ENCODE peak calls at places on chromosome 2, in ten cellular contexts. One of them, this sample, is unnamed.

GRCh38 chr2:162545254-162545653 is 201.3 kb downstream of the GCA start:
- DNase-seq in stimulated activated CD8-positive, alpha-beta memory T cell treated with anti-CD3 and anti-CD28 coated beads, Interleukin-7, amount 100 ng/mL, for 1 hour: no peak
- DNase-seq in anterior cingulate cortex: no peak
- DNase-seq in activated CD8-positive, alpha-beta memory T cell treated with anti-CD3 and anti-CD28 coated beads for 1 hour: no peak
- DNase-seq in T-cell: no peak
- DNase-seq in stimulated activated naive B cell treated with anti-CD40 and anti-IgM and Interleukin-4, amounts not matched to agents 10 μg/mL and 1 μg/mL and 100 μg/mL, for 72 hours: no peak
- DNase-seq in dermis microvascular lymphatic vessel endothelial cell: no peak
- DNase-seq in cardiac fibroblast: no peak
- DNase-seq in NB4: no peak
- DNase-seq in lung: no peak
- DNase-seq in this sample: no peak

GRCh38 chr2:15306706-15307105 is 254.4 kb downstream of the NBAS start:
- DNase-seq in stimulated activated CD8-positive, alpha-beta memory T cell treated with anti-CD3 and anti-CD28 coated beads, Interleukin-7, amount 100 ng/mL, for 1 hour: no peak
- DNase-seq in anterior cingulate cortex: no peak
- DNase-seq in activated CD8-positive, alpha-beta memory T cell treated with anti-CD3 and anti-CD28 coated beads for 1 hour: no peak
- DNase-seq in T-cell: no peak
- DNase-seq in stimulated activated naive B cell treated with anti-CD40 and anti-IgM and Interleukin-4, amounts not matched to agents 10 μg/mL and 1 μg/mL and 100 μg/mL, for 72 hours: no peak
- DNase-seq in dermis microvascular lymphatic vessel endothelial cell: peak; percentile 17
- DNase-seq in cardiac fibroblast: peak; percentile 59
- DNase-seq in NB4: no peak
- DNase-seq in lung: no peak
- DNase-seq in this sample: no peak

GRCh38 chr2:109736177-109736827 is 57.8 kb upstream of the RGPD5 start:
- DNase-seq in stimulated activated CD8-positive, alpha-beta memory T cell treated with anti-CD3 and anti-CD28 coated beads, Interleukin-7, amount 100 ng/mL, for 1 hour: no peak
- DNase-seq in anterior cingulate cortex: peak; percentile 2
- DNase-seq in activated CD8-positive, alpha-beta memory T cell treated with anti-CD3 and anti-CD28 coated beads for 1 hour: no peak
- DNase-seq in T-cell: no peak
- DNase-seq in stimulated activated naive B cell treated with anti-CD40 and anti-IgM and Interleukin-4, amounts not matched to agents 10 μg/mL and 1 μg/mL and 100 μg/mL, for 72 hours: no peak
- DNase-seq in dermis microvascular lymphatic vessel endothelial cell: peak; percentile 27
- DNase-seq in cardiac fibroblast: peak; percentile 85
- DNase-seq in NB4: peak; percentile 57
- DNase-seq in lung: peak; percentile 58
- DNase-seq in this sample: peak; percentile 37

GRCh38 chr2:20613342-20613916 is 37.5 kb downstream of the HS1BP3 start:
- DNase-seq in stimulated activated CD8-positive, alpha-beta memory T cell treated with anti-CD3 and anti-CD28 coated beads, Interleukin-7, amount 100 ng/mL, for 1 hour: no peak
- DNase-seq in anterior cingulate cortex: no peak
- DNase-seq in activated CD8-positive, alpha-beta memory T cell treated with anti-CD3 and anti-CD28 coated beads for 1 hour: no peak
- DNase-seq in T-cell: no peak
- DNase-seq in stimulated activated naive B cell treated with anti-CD40 and anti-IgM and Interleukin-4, amounts not matched to agents 10 μg/mL and 1 μg/mL and 100 μg/mL, for 72 hours: no peak
- DNase-seq in dermis microvascular lymphatic vessel endothelial cell: no peak
- DNase-seq in cardiac fibroblast: no peak
- DNase-seq in NB4: no peak
- DNase-seq in lung: no peak
- DNase-seq in this sample: no peak

GRCh38 chr2:105335469-105335868 is 1.9 kb upstream of the C2orf49 start:
- DNase-seq in stimulated activated CD8-positive, alpha-beta memory T cell treated with anti-CD3 and anti-CD28 coated beads, Interleukin-7, amount 100 ng/mL, for 1 hour: no peak
- DNase-seq in anterior cingulate cortex: no peak
- DNase-seq in activated CD8-positive, alpha-beta memory T cell treated with anti-CD3 and anti-CD28 coated beads for 1 hour: no peak
- DNase-seq in T-cell: no peak
- DNase-seq in stimulated activated naive B cell treated with anti-CD40 and anti-IgM and Interleukin-4, amounts not matched to agents 10 μg/mL and 1 μg/mL and 100 μg/mL, for 72 hours: no peak
- DNase-seq in dermis microvascular lymphatic vessel endothelial cell: no peak
- DNase-seq in cardiac fibroblast: no peak
- DNase-seq in NB4: no peak
- DNase-seq in lung: no peak
- DNase-seq in this sample: no peak

GRCh38 chr2:176507736-176508135 is 238.5 kb downstream of the MTX2 start:
- DNase-seq in stimulated activated CD8-positive, alpha-beta memory T cell treated with anti-CD3 and anti-CD28 coated beads, Interleukin-7, amount 100 ng/mL, for 1 hour: no peak
- DNase-seq in anterior cingulate cortex: no peak
- DNase-seq in activated CD8-positive, alpha-beta memory T cell treated with anti-CD3 and anti-CD28 coated beads for 1 hour: no peak
- DNase-seq in T-cell: no peak
- DNase-seq in stimulated activated naive B cell treated with anti-CD40 and anti-IgM and Interleukin-4, amounts not matched to agents 10 μg/mL and 1 μg/mL and 100 μg/mL, for 72 hours: no peak
- DNase-seq in dermis microvascular lymphatic vessel endothelial cell: no peak
- DNase-seq in cardiac fibroblast: no peak
- DNase-seq in NB4: no peak
- DNase-seq in lung: no peak
- DNase-seq in this sample: no peak

GRCh38 chr2:11389048-11389413 is 44.6 kb upstream of the ROCK2 start:
- DNase-seq in stimulated activated CD8-positive, alpha-beta memory T cell treated with anti-CD3 and anti-CD28 coated beads, Interleukin-7, amount 100 ng/mL, for 1 hour: no peak
- DNase-seq in anterior cingulate cortex: no peak
- DNase-seq in activated CD8-positive, alpha-beta memory T cell treated with anti-CD3 and anti-CD28 coated beads for 1 hour: no peak
- DNase-seq in T-cell: no peak
- DNase-seq in stimulated activated naive B cell treated with anti-CD40 and anti-IgM and Interleukin-4, amounts not matched to agents 10 μg/mL and 1 μg/mL and 100 μg/mL, for 72 hours: no peak
- DNase-seq in dermis microvascular lymphatic vessel endothelial cell: no peak
- DNase-seq in cardiac fibroblast: no peak
- DNase-seq in NB4: no peak
- DNase-seq in lung: no peak
- DNase-seq in this sample: no peak

GRCh38 chr2:1004398-1004797 is 53.7 kb downstream of the SNTG2 start:
- DNase-seq in stimulated activated CD8-positive, alpha-beta memory T cell treated with anti-CD3 and anti-CD28 coated beads, Interleukin-7, amount 100 ng/mL, for 1 hour: no peak
- DNase-seq in anterior cingulate cortex: no peak
- DNase-seq in activated CD8-positive, alpha-beta memory T cell treated with anti-CD3 and anti-CD28 coated beads for 1 hour: no peak
- DNase-seq in T-cell: no peak
- DNase-seq in stimulated activated naive B cell treated with anti-CD40 and anti-IgM and Interleukin-4, amounts not matched to agents 10 μg/mL and 1 μg/mL and 100 μg/mL, for 72 hours: no peak
- DNase-seq in dermis microvascular lymphatic vessel endothelial cell: no peak
- DNase-seq in cardiac fibroblast: peak; percentile 6
- DNase-seq in NB4: no peak
- DNase-seq in lung: no peak
- DNase-seq in this sample: no peak

GRCh38 chr2:36785179-36785795 is 88.8 kb downstream of the VIT start:
- DNase-seq in stimulated activated CD8-positive, alpha-beta memory T cell treated with anti-CD3 and anti-CD28 coated beads, Interleukin-7, amount 100 ng/mL, for 1 hour: peak; percentile 34
- DNase-seq in anterior cingulate cortex: no peak
- DNase-seq in activated CD8-positive, alpha-beta memory T cell treated with anti-CD3 and anti-CD28 coated beads for 1 hour: peak; percentile 30
- DNase-seq in T-cell: peak; percentile 64
- DNase-seq in stimulated activated naive B cell treated with anti-CD40 and anti-IgM and Interleukin-4, amounts not matched to agents 10 μg/mL and 1 μg/mL and 100 μg/mL, for 72 hours: peak; percentile 59
- DNase-seq in dermis microvascular lymphatic vessel endothelial cell: peak; percentile 40
- DNase-seq in cardiac fibroblast: peak; percentile 73
- DNase-seq in NB4: peak; percentile 73
- DNase-seq in lung: peak; percentile 53
- DNase-seq in this sample: peak; percentile 31

GRCh38 chr2:157691695-157692094 is 63.0 kb upstream of the ACVR1C start:
- DNase-seq in stimulated activated CD8-positive, alpha-beta memory T cell treated with anti-CD3 and anti-CD28 coated beads, Interleukin-7, amount 100 ng/mL, for 1 hour: no peak
- DNase-seq in anterior cingulate cortex: no peak
- DNase-seq in activated CD8-positive, alpha-beta memory T cell treated with anti-CD3 and anti-CD28 coated beads for 1 hour: no peak
- DNase-seq in T-cell: no peak
- DNase-seq in stimulated activated naive B cell treated with anti-CD40 and anti-IgM and Interleukin-4, amounts not matched to agents 10 μg/mL and 1 μg/mL and 100 μg/mL, for 72 hours: no peak
- DNase-seq in dermis microvascular lymphatic vessel endothelial cell: no peak
- DNase-seq in cardiac fibroblast: no peak
- DNase-seq in NB4: no peak
- DNase-seq in lung: no peak
- DNase-seq in this sample: no peak

GRCh38 chr2:191030521-191031154 is 16.7 kb upstream of the STAT1 start:
- DNase-seq in stimulated activated CD8-positive, alpha-beta memory T cell treated with anti-CD3 and anti-CD28 coated beads, Interleukin-7, amount 100 ng/mL, for 1 hour: no peak
- DNase-seq in anterior cingulate cortex: no peak
- DNase-seq in activated CD8-positive, alpha-beta memory T cell treated with anti-CD3 and anti-CD28 coated beads for 1 hour: no peak
- DNase-seq in T-cell: no peak
- DNase-seq in stimulated activated naive B cell treated with anti-CD40 and anti-IgM and Interleukin-4, amounts not matched to agents 10 μg/mL and 1 μg/mL and 100 μg/mL, for 72 hours: no peak
- DNase-seq in dermis microvascular lymphatic vessel endothelial cell: peak; percentile 74
- DNase-seq in cardiac fibroblast: peak; percentile 72
- DNase-seq in NB4: peak; percentile 77
- DNase-seq in lung: no peak
- DNase-seq in this sample: no peak

This sample was measured in glomerular endothelial cell.